ENCODE peak calls at places on chromosomes 2 and 18, in five cellular contexts. U, I, P, A and L are unnamed samples.

GRCh38 chr18:61651145-61651879 is 241.5 kb downstream of the RNF152 start:
- ATAC-seq in A (no peak), I (no peak), U (no peak), P (no peak), L (no peak)

GRCh38 chr2:85765081-85765731 is 11.4 kb downstream of the ATOH8 start:
- ATAC-seq in U (no peak), I (peak), A (no peak), P (no peak), L (no peak)

GRCh38 chr2:226760412-226761194 is 39.0 kb downstream of the IRS1 start:
- ATAC-seq in U (no peak), I (no peak), A (no peak), P (peak), L (peak)

GRCh38 chr18:75727479-75727878 is 300.0 kb upstream of the SMIM21 start:
- ATAC-seq in A (peak), U (no peak), I (peak), P (peak), L (no peak)

GRCh38 chr2:230713331-230714121 is 884 bp downstream of the CAB39 start:
- ATAC-seq in I (peak), U (peak), A (peak), P (peak), L (peak)

GRCh38 chr18:55381277-55381676 is 206.7 kb downstream of the TCF4 start:
- ATAC-seq in I (no peak), A (no peak), U (no peak), P (no peak), L (no peak)

GRCh38 chr18:46373131-46373530 is 268.9 kb downstream of the HAUS1 start:
- ATAC-seq in U (no peak), A (no peak), P (no peak), I (no peak), L (no peak)

GRCh38 chr2:19434413-19434812 is 76.0 kb upstream of the OSR1 start:
- ATAC-seq in I (no peak), A (no peak), U (no peak), P (no peak), L (no peak)

DNA sequence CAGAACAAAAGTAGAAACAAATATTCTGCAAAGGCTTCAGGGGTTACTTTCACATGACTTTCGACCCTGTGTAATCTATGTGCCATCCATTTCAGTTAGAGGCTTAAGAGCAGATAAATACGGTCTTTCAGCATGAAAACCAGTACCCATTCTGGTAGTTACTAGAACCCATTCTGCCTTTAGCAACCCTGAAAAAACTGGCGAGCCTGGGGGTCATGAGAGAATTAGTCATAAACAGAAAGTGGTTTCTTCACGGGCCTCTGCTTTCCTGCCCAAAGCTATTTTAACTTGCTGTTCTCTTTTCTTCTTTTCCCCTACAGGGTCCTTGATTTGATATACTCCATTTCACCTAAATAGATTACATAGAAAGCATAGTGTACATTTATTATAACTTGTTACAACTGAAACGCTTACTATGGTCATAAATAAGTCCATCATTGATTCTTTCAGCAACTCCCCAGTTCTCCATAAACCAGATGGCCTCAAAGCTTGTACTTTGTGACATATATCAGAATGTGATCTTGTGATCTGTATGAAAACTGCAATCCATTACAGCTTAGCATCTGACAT is 48.3 kb downstream of the WDFY1 start:
- ATAC-seq in A (no peak), P (no peak), I (no peak), U (no peak), L (no peak)
- TF ChIP-seq POLR2AphosphoS5 in A (no peak), P (no peak), I (no peak), U (no peak), L (no peak)

GRCh38 chr2:62745891-62746481 is 40.5 kb downstream of the EHBP1 start:
- ATAC-seq in U (no peak), P (no peak), I (no peak), A (no peak), L (no peak)
- TF ChIP-seq POLR2AphosphoS5 in U (no peak), P (no peak), I (no peak), A (no peak), L (no peak)

GRCh38 chr2:40228296-40228695 is 223.6 kb downstream of the SLC8A1 start:
- ATAC-seq in A (no peak), P (no peak), U (no peak), I (no peak), L (no peak)

GRCh38 chr2:40230717-40231300 is 221.1 kb downstream of the SLC8A1 start:
- ATAC-seq in A (no peak), P (no peak), I (no peak), U (no peak), L (no peak)

GRCh38 chr2:40227200-40227599 is 224.7 kb downstream of the SLC8A1 start:
- ATAC-seq in I (no peak), A (no peak), P (no peak), U (no peak), L (no peak)

GRCh38 chr2:40225670-40226069 is 226.2 kb downstream of the SLC8A1 start:
- ATAC-seq in I (no peak), A (no peak), U (no peak), P (no peak), L (no peak)

GRCh38 chr2:40230186-40230585 is 221.7 kb downstream of the SLC8A1 start:
- ATAC-seq in U (no peak), P (no peak), I (no peak), A (no peak), L (no peak)
- TF ChIP-seq POLR2AphosphoS5 in U (no peak), P (no peak), I (no peak), A (no peak), L (no peak)

DNA sequence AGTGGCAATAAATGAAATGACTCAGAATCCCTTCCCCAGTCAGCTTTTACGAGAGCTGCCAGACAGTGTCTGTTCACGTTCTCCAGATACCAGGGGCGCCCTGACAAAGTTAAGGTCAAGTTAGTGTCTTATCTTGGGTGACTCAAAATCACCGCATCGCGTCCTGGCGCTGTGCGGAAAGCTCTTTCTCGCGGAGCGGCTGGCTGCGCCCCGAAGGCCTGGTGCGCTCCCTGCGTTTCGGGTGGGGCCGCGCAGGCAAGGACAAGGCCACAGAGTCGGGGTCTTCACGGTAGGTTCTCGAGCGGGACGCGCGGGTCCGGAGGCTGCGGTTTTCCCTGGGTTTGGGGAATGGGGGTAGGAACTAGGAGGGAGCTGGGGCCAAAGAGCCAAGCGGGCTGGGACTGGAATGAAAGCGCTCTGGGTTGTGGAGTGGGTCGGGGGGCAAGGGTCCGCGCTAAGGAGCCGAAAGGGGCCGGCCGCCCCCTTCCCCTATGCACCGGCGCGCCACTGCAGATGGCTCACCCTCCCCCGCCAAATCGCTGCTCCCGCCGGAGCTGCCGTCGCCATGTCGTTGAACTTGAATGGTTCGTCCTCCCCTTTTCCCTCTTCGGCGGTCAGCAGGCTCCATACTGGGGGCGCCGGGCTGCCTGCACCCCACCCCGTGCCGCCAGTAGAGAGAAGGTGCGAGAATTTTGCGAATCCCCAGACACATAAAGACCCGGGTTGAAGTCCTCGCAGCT is 2.6 kb upstream of the HOXD11 start:
- ATAC-seq in U (no peak), I (peak), A (no peak), P (no peak), L (no peak)
- TF ChIP-seq POLR2AphosphoS5 in U (no peak), I (no peak), A (no peak), P (no peak), L (no peak)

DNA sequence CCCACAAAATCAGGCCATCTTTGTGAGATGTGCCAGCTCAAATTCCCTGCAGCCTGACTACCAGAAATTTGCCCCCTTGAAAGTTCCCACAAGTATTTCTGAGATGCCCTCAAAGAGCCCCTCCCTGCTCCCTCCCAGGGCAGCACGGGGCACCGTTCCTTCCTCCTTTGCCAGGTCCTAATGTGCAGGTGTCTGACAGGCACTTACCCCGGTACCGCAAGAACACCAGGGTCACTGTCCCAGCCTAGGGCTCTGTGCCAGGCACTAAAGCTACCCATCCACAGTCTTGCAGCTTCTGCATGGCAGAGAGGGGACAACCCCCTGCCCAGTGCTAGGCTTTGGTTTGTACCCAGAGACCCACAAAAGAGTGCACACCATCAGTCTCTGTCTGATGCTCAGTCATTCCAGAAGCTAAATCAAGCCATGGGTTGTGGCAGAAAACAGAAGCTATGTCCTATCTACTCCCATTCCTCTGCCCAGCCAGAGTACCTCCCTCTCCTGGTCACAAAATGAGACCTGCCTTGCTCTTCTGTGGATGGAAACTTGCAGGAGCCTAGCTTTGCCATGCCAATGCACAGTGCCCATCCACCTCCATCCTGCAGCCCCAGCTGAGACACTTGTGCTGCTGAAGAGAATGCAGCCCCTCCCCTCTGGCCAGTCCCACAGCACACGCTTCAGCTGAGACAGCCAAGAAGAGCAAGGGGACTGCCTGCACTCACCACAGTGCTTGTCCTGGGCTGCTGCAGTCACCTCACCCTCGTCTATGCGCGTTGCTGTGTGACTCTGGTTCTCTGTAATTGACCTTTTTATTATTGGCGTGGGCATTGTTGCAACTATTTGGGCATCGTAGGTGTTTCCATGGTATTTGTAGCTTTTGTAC is 48.7 kb downstream of the INPP5D start:
- ATAC-seq in P (no peak), I (peak), U (peak), A (peak), L (no peak)
- TF ChIP-seq POLR2AphosphoS5 in P (no peak), I (no peak), U (no peak), A (no peak), L (no peak)

GRCh38 chr2:158049129-158049855 is 52.4 kb upstream of the UPP2 start:
- ATAC-seq in A (no peak), P (no peak), I (no peak), U (no peak), L (no peak)

GRCh38 chr2:158045362-158045761 is 56.3 kb upstream of the UPP2 start:
- ATAC-seq in P (peak), U (no peak), A (no peak), I (peak), L (no peak)

GRCh38 chr2:158043181-158043948 is 58.3 kb upstream of the UPP2 start:
- ATAC-seq in A (no peak), I (no peak), P (no peak), U (no peak), L (no peak)

GRCh38 chr2:158048327-158048726 is 53.3 kb upstream of the UPP2 start:
- ATAC-seq in I (no peak), U (no peak), P (no peak), A (no peak), L (no peak)

GRCh38 chr2:158047156-158047611 is 54.5 kb upstream of the UPP2 start:
- ATAC-seq in I (no peak), P (no peak), U (no peak), A (no peak), L (no peak)
- TF ChIP-seq POLR2AphosphoS5 in I (no peak), P (no peak), U (no peak), A (no peak), L (no peak)

GRCh38 chr2:223051580-223052375 is at the start of gene KCNE4:
- ATAC-seq in P (no peak), A (peak), I (peak), U (no peak), L (no peak)
- TF ChIP-seq POLR2AphosphoS5 in P (no peak), A (no peak), I (no peak), U (no peak), L (peak)